ENCODE peak calls at places on chromosomes 1 and 21, in ten cellular contexts. N, I, Y, J, A, X, G, Q, P and R are unnamed samples.

GRCh38 chr21:27424601-27425000 is 457.7 kb upstream of the ADAMTS5 start:
- DNase-seq in N (no peak), I (no peak), Y (no peak), J (no peak), A (peak; percentile 21), X (no peak), G (no peak), Q (peak; percentile 34), P (no peak), R (peak; percentile 60)

GRCh38 chr21:42036313-42036712 is 26.2 kb upstream of the ZBTB21 start:
- DNase-seq in N (no peak), I (no peak), Y (no peak), J (no peak), A (no peak), X (no peak), G (no peak), Q (no peak), P (no peak), R (no peak)

GRCh38 chr1:226110249-226111108 is 48.0 kb downstream of the H3-3A start:
- DNase-seq in N (peak; percentile 89), I (peak; percentile 70), Y (peak; percentile 84), J (peak; percentile 56), A (peak; percentile 72), X (peak; percentile 41), G (peak; percentile 82), Q (peak; percentile 58), P (peak; percentile 53), R (peak; percentile 81)

GRCh38 chr1:173507847-173508209 is 30.7 kb downstream of the PRDX6 start:
- DNase-seq in N (no peak), I (peak; percentile 54), Y (peak; percentile 28), J (no peak), A (peak; percentile 62), X (no peak), G (no peak), Q (no peak), P (no peak), R (no peak)

GRCh38 chr1:57109247-57109646 is 143.4 kb upstream of the C8B start:
- DNase-seq in N (no peak), I (no peak), Y (no peak), J (no peak), A (no peak), X (no peak), G (no peak), Q (no peak), P (no peak), R (no peak)

GRCh38 chr1:45772971-45773370 is 22.5 kb upstream of the IPP start:
- DNase-seq in N (no peak), I (no peak), Y (no peak), J (no peak), A (no peak), X (no peak), G (no peak), Q (no peak), P (no peak), R (peak; percentile 31)

GRCh38 chr1:245721488-245721887 is 566.7 kb downstream of the KIF26B start:
- DNase-seq in N (no peak), I (no peak), Y (no peak), J (no peak), A (no peak), X (no peak), G (no peak), Q (no peak), P (no peak), R (no peak)

GRCh38 chr1:34140011-34140676 is 24.9 kb downstream of the CSMD2 start:
- DNase-seq in N (no peak), I (no peak), Y (no peak), J (no peak), A (no peak), X (no peak), G (no peak), Q (no peak), P (no peak), R (no peak)

GRCh38 chr1:67479146-67479891 is 49.1 kb upstream of the SERBP1 start:
- DNase-seq in N (no peak), I (no peak), Y (no peak), J (no peak), A (peak; percentile 42), X (no peak), G (no peak), Q (no peak), P (no peak), R (no peak)

GRCh38 chr1:78843111-78843908 is 163.2 kb downstream of the ADGRL4 start:
- DNase-seq in N (no peak), I (no peak), Y (no peak), J (no peak), A (peak; percentile 10), X (no peak), G (no peak), Q (peak; percentile 68), P (no peak), R (no peak)

GRCh38 chr1:95583811-95584210 is 349.8 kb downstream of the RWDD3 start:
- DNase-seq in N (no peak), I (no peak), Y (no peak), J (no peak), A (no peak), X (no peak), G (no peak), Q (no peak), P (no peak), R (no peak)

GRCh38 chr1:224380003-224380402 is 23.3 kb downstream of the CNIH4 start:
- DNase-seq in N (no peak), I (no peak), Y (no peak), J (peak; percentile 25), A (no peak), X (no peak), G (no peak), Q (no peak), P (no peak), R (no peak)